ENCODE peak calls at places on chromosomes 4 and X, in eight cellular contexts. G is CD8-positive, alpha-beta T cell; X is OCI-LY7; Y is breast epithelium; L is HCT116; H is tibial artery; E is cardiac muscle cell; Q is spleen. V is an unnamed sample. For H3K9me3, the result is how much of the 10 kb centered on the place peaks cover.

GRCh38 chrX:6738518-6739470 is 203.9 kb upstream of the VCX3A start:
- DNase-seq in G (no peak), X (peak), Y (no peak), L (no peak), H (no peak), E (no peak), Q (no peak), V (no peak)

GRCh38 chr4:165814256-165815010 is 58.6 kb upstream of the TLL1 start:
- DNase-seq in G (no peak), X (no peak), Y (no peak), L (no peak), H (no peak), E (peak), Q (no peak), V (no peak)

GRCh38 chr4:8281519-8282133 is 12.1 kb downstream of the HTRA3 start:
- DNase-seq in G (no peak), X (no peak), Y (no peak), L (no peak), H (peak), E (peak), Q (peak), V (peak)

GRCh38 chrX:121231566-121232358 is 184.4 kb downstream of the GLUD2 start:
- DNase-seq in G (no peak), X (no peak), Y (no peak), L (no peak), H (no peak), E (no peak), Q (no peak), V (no peak)

GRCh38 chr4:73868206-73869129 is 725 bp upstream of the CXCL1 start:
- DNase-seq in G (no peak), X (no peak), Y (no peak), L (no peak), H (no peak), E (no peak), Q (no peak), V (no peak)

GRCh38 chr4:24032371-24032989 is 142.6 kb upstream of the PPARGC1A start:
- DNase-seq in G (no peak), X (peak), Y (no peak), L (no peak), H (no peak), E (peak), Q (no peak), V (peak)

GRCh38 chr4:101224358-101225218 is 122.7 kb downstream of the PPP3CA start:
- DNase-seq in G (no peak), X (no peak), Y (no peak), L (no peak), H (no peak), E (no peak), Q (no peak), V (no peak)

GRCh38 chr4:13912436-13912835 is 284.9 kb upstream of the BOD1L1 start:
- DNase-seq in G (no peak), X (no peak), Y (no peak), L (no peak), H (no peak), E (no peak), Q (no peak), V (no peak)

GRCh38 chr4:42655921-42656735 is 777 bp downstream of the ATP8A1 start:
- DNase-seq in G (peak), X (peak), Y (peak), L (no peak), H (peak), E (no peak), Q (peak), V (peak)

GRCh38 chr4:19300213-19300612 is 951.5 kb upstream of the SLIT2 start:
- DNase-seq in G (no peak), X (no peak), Y (no peak), L (no peak), H (no peak), E (no peak), Q (no peak), V (no peak)

GRCh38 chr4:133513891-133514290 is 364.8 kb downstream of the PCDH10 start:
- DNase-seq in G (no peak), X (no peak), Y (no peak), L (no peak), H (no peak), E (peak), Q (no peak), V (no peak)

GRCh38 chrX:17814059-17814458 is 47.0 kb downstream of the RAI2 start:
- DNase-seq in G (no peak), X (no peak), Y (no peak), L (no peak), H (no peak), E (no peak), Q (no peak), V (no peak)

GRCh38 chrX:71637253-71637618 is 18.9 kb upstream of the CXCR3 start:
- DNase-seq in G (no peak), X (no peak), Y (no peak), L (no peak), H (no peak), E (no peak), Q (no peak), V (no peak)

GRCh38 chr4:138175337-138175794 is 66.8 kb downstream of the SLC7A11 start:
- DNase-seq in G (no peak), X (no peak), Y (no peak), L (no peak), H (no peak), E (peak), Q (no peak), V (no peak)

GRCh38 chr4:176443117-176443516 is 123.4 kb downstream of the SPCS3 start:
- DNase-seq in G (no peak), X (no peak), Y (no peak), L (peak), H (no peak), E (peak), Q (no peak), V (no peak)

GRCh38 chr4:7938513-7939376 is 916 bp downstream of the AFAP1 start:
- DNase-seq in G (peak), X (no peak), Y (peak), L (no peak), H (peak), E (peak), Q (no peak), V (peak)

GRCh38 chrX:10103023-10103422 is 53.8 kb upstream of the CLCN4 start:
- DNase-seq in G (no peak), X (no peak), Y (no peak), L (no peak), H (no peak), E (peak), Q (peak), V (no peak)

GRCh38 chrX:45668686-45669443 is 468.2 kb upstream of the DIPK2B start:
- DNase-seq in G (no peak), X (peak), Y (no peak), L (peak), H (no peak), E (peak), Q (no peak), V (no peak)

GRCh38 chr4:169660929-169661328 is 40.6 kb downstream of the CLCN3 start:
- DNase-seq in G (no peak), X (no peak), Y (no peak), L (no peak), H (no peak), E (no peak), Q (no peak), V (no peak)

GRCh38 chrX:118948270-118948669 is 26.1 kb upstream of the LONRF3 start:
- DNase-seq in G (no peak), X (no peak), Y (no peak), L (no peak), H (no peak), E (no peak), Q (no peak), V (no peak)

GRCh38 chrX:40153335-40154221 is 55.8 kb upstream of the BCOR start:
- DNase-seq in G (peak), X (peak), Y (no peak), L (no peak), H (no peak), E (peak), Q (peak), V (peak)

GRCh38 chrX:77743720-77744119 is 42.3 kb downstream of the ATRX start:
- DNase-seq in G (no peak), X (no peak), Y (no peak), L (no peak), H (no peak), E (peak), Q (no peak), V (no peak)

GRCh38 chr4:123007679-123008078 is 85.3 kb upstream of the NUDT6 start:
- DNase-seq in G (no peak), X (no peak), Y (no peak), L (no peak), H (no peak), E (no peak), Q (no peak), V (no peak)

GRCh38 chrX:47358387-47359065 is 11.9 kb upstream of the ZNF157 start:
- DNase-seq in G (peak), X (peak), Y (no peak), L (no peak), H (no peak), E (no peak), Q (no peak), V (no peak)

GRCh38 chr4:177118596-177118995 is 191.1 kb upstream of the NEIL3 start:
- DNase-seq in G (no peak), X (no peak), Y (no peak), L (no peak), H (peak), E (peak), Q (no peak), V (no peak)

GRCh38 chr4:162274354-162274753 is 110.6 kb upstream of the FSTL5 start:
- DNase-seq in G (no peak), X (no peak), Y (no peak), L (no peak), H (peak), E (no peak), Q (no peak), V (no peak)

GRCh38 chrX:120768681-120769080 is 107.0 kb downstream of the CT47B1 start:
- DNase-seq in G (no peak), X (no peak), Y (no peak), L (no peak), H (no peak), E (peak), Q (no peak), V (no peak)

GRCh38 chr4:54473077-54473545 is 184.6 kb upstream of the KIT start:
- DNase-seq in G (no peak), X (no peak), Y (no peak), L (no peak), H (no peak), E (no peak), Q (no peak), V (no peak)

GRCh38 chr4:184979461-184980124 is 38.7 kb upstream of the HELT start:
- DNase-seq in G (no peak), X (no peak), Y (no peak), L (no peak), H (no peak), E (no peak), Q (no peak), V (peak)

GRCh38 chr4:180664766-180665368 is 1578.3 kb upstream of the TENM3 start:
- DNase-seq in G (no peak), X (peak), Y (no peak), L (peak), H (peak), E (peak), Q (no peak), V (peak)

GRCh38 chr4:173860079-173860478 is 330.1 kb upstream of the HAND2 start:
- DNase-seq in G (no peak), X (no peak), Y (no peak), L (no peak), H (no peak), E (no peak), Q (no peak), V (no peak)

GRCh38 chr4:100895572-100896197 is 377.9 kb upstream of the EMCN start:
- DNase-seq in G (no peak), X (peak), Y (no peak), L (no peak), H (no peak), E (peak), Q (no peak), V (no peak)

GRCh38 chrX:69154051-69154450 is 11.2 kb downstream of the PJA1 start:
- DNase-seq in G (no peak), X (no peak), Y (no peak), L (no peak), H (no peak), E (no peak), Q (no peak), V (no peak)

GRCh38 chr4:183012862-183013855 is 85.9 kb upstream of the WWC2 start:
- DNase-seq in G (no peak), X (no peak), Y (no peak), L (no peak), H (no peak), E (no peak), Q (no peak), V (no peak)

GRCh38 chr4:173666-174314 is 49.5 kb downstream of the ZNF718 start:
- DNase-seq in G (no peak), X (no peak), Y (no peak), L (no peak), H (no peak), E (no peak), Q (no peak), V (no peak)
- H3K9me3 ChIP-seq in G (under half), X (under half), Y (half or more), L (under half), H (half or more), E (under half), Q (half or more), V (under half)

GRCh38 chr4:20428410-20429160 is 176.9 kb downstream of the SLIT2 start:
- DNase-seq in G (no peak), X (peak), Y (no peak), L (no peak), H (no peak), E (peak), Q (no peak), V (no peak)

GRCh38 chr4:20433101-20433705 is 181.5 kb downstream of the SLIT2 start:
- DNase-seq in G (no peak), X (no peak), Y (no peak), L (no peak), H (no peak), E (no peak), Q (no peak), V (no peak)

GRCh38 chr4:20432098-20432497 is 180.4 kb downstream of the SLIT2 start:
- DNase-seq in G (no peak), X (no peak), Y (no peak), L (no peak), H (no peak), E (peak), Q (no peak), V (no peak)

GRCh38 chr4:20430555-20430954 is 178.8 kb downstream of the SLIT2 start:
- DNase-seq in G (no peak), X (no peak), Y (no peak), L (no peak), H (no peak), E (peak), Q (no peak), V (no peak)

DNA sequence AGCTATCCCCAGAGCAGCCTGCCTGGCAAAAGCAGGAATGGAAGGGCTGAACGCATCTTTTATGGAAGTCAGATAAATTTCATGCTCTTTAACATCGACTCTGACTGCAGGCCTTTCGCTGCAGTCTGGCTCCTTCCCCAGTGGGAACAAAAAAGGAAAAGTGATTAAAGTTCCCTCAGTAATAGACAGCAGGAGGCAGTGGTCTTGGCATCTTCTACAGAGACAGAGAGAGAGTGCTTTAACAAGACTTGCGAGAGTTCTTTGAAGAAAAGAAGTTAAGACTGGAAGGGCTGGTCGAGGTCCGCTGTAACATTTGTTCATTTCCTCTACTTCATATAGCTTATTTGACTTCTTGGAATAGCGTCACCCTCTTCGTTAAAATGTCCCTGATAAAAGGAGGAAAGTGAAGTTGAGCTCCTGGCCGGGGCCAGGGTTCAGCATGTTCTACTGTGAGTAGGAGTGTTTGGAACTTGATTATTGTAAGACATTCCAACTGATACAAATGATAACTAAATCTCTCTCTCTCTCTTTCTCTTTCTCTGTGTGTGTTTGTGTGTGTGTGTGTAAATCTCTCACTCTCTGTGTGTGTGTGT is 179.8 kb downstream of the SLIT2 start:
- DNase-seq in G (no peak), X (no peak), Y (no peak), L (no peak), H (no peak), E (peak), Q (no peak), V (no peak)
- H3K4me3 ChIP-seq in G (no peak), X (no peak), Y (peak), L (no peak), H (no peak), E (no peak), Q (no peak), V (no peak)

GRCh38 chr4:71860643-71861042 is 76.8 kb upstream of the GC start:
- DNase-seq in G (no peak), X (peak), Y (no peak), L (peak), H (no peak), E (no peak), Q (no peak), V (no peak)
- H3K9me3 ChIP-seq in G (under half), X (under half), Y (under half), L (under half), H (under half), E (under half), Q (under half), V (under half)

DNA sequence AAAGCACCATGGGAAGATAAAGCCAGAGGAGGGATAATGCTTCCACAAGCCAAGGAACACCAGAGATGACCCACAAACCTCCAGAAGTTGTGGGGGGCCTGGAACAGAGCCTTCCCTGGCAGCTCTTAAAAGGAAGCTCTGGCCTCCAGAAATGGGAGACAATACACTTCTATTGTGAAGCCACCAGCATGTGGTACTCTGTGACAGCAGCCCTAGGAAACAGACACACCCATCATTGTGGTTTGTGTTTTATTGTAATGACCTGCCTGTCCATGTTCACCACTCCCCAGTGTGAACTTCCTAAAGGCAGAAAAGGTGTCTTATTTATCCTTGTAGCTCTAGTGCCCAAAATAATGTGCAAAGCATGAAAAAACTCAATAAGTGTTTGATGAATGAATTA is 264.1 kb upstream of the GATB start:
- DNase-seq in G (no peak), X (no peak), Y (no peak), L (no peak), H (no peak), E (no peak), Q (no peak), V (no peak)
- H3K4me3 ChIP-seq in G (no peak), X (no peak), Y (no peak), L (no peak), H (no peak), E (no peak), Q (no peak), V (no peak)

GRCh38 chr4:3374011-3374645 is 67.6 kb upstream of the HGFAC start:
- DNase-seq in G (no peak), X (no peak), Y (no peak), L (no peak), H (no peak), E (no peak), Q (peak), V (no peak)

GRCh38 chr4:3377557-3377956 is 64.2 kb upstream of the HGFAC start:
- DNase-seq in G (no peak), X (no peak), Y (no peak), L (no peak), H (no peak), E (no peak), Q (no peak), V (no peak)

GRCh38 chr4:3375688-3376087 is 66.1 kb upstream of the HGFAC start:
- DNase-seq in G (no peak), X (no peak), Y (no peak), L (no peak), H (no peak), E (peak), Q (no peak), V (peak)

GRCh38 chr4:3374667-3375066 is 67.1 kb upstream of the HGFAC start:
- DNase-seq in G (no peak), X (no peak), Y (no peak), L (no peak), H (no peak), E (no peak), Q (peak), V (no peak)

GRCh38 chr4:3376266-3376665 is 65.5 kb upstream of the HGFAC start:
- DNase-seq in G (no peak), X (no peak), Y (no peak), L (no peak), H (no peak), E (no peak), Q (peak), V (no peak)
- H3K9me3 ChIP-seq in G (under half), X (under half), Y (under half), L (under half), H (under half), E (under half), Q (under half), V (under half)

GRCh38 chr4:155600246-155600645 is 66.4 kb upstream of the GUCY1A1 start:
- DNase-seq in G (no peak), X (no peak), Y (no peak), L (no peak), H (no peak), E (no peak), Q (no peak), V (no peak)

GRCh38 chr4:155599102-155599501 is 67.5 kb upstream of the GUCY1A1 start:
- DNase-seq in G (no peak), X (no peak), Y (no peak), L (no peak), H (no peak), E (no peak), Q (no peak), V (no peak)

GRCh38 chr4:155597281-155597680 is 69.4 kb upstream of the GUCY1A1 start:
- DNase-seq in G (no peak), X (no peak), Y (no peak), L (no peak), H (no peak), E (no peak), Q (no peak), V (no peak)

GRCh38 chr4:155597933-155598451 is 68.7 kb upstream of the GUCY1A1 start:
- DNase-seq in G (no peak), X (no peak), Y (no peak), L (no peak), H (no peak), E (no peak), Q (no peak), V (no peak)

DNA sequence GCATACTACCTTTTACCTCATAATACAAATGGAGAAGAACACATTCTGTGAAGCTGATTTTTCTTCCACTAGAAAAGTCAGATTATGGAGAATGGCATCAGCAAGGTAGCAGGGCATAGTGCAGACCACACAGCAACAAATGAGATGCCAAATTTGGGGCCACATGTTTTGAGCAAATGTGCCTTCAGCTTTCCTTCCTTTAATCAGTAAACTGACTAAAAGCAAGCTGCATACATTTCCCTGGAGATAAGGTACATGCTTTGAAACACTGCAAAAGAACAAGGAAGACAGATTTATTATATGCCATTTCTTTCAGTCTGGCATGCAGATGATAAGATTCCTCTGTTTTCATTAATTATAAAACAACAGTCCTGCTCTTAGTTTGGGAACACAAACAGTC is 67.1 kb upstream of the GUCY1A1 start:
- DNase-seq in G (no peak), X (no peak), Y (no peak), L (no peak), H (no peak), E (no peak), Q (no peak), V (no peak)
- H3K4me3 ChIP-seq in G (no peak), X (no peak), Y (no peak), L (no peak), H (no peak), E (no peak), Q (no peak), V (no peak)